ENCODE peak calls at places on chromosome 10, in five cellular contexts. R is HEK293T, F is HepG2, W is GM12878, Y is H1. X is an unnamed sample.

GRCh38 chr10:110138197-110138812 is 69.1 kb upstream of the MXI1 start:
- DNase-seq in W (no peak), Y (no peak), R (no peak), F (peak; percentile 65), X (no peak)

GRCh38 chr10:49353895-49354566 is 41.9 kb downstream of the DRGX start:
- DNase-seq in W (no peak), F (no peak), R (no peak), Y (no peak), X (no peak)

GRCh38 chr10:24722676-24723385 is 856 bp downstream of the ARHGAP21 start:
- DNase-seq in F (peak; percentile 41), Y (peak; percentile 72), R (peak; percentile 39), W (no peak), X (no peak)

GRCh38 chr10:78250313-78251040 is 216.8 kb downstream of the RPS24 start:
- DNase-seq in R (no peak), W (no peak), F (no peak), Y (no peak), X (no peak)

GRCh38 chr10:108461976-108462375 is 1297.5 kb upstream of the SORCS1 start:
- DNase-seq in R (no peak), F (no peak), Y (no peak), W (no peak), X (no peak)

GRCh38 chr10:129511086-129511485 is 44.0 kb downstream of the MGMT start:
- DNase-seq in Y (no peak), R (no peak), W (no peak), F (no peak), X (no peak)

GRCh38 chr10:63219749-63220148 is 86.6 kb downstream of the NRBF2 start:
- DNase-seq in Y (no peak), F (no peak), R (no peak), W (no peak), X (no peak)

GRCh38 chr10:125148021-125148439 is 12.3 kb downstream of the CTBP2 start:
- DNase-seq in F (no peak), Y (no peak), R (no peak), W (no peak), X (no peak)

GRCh38 chr10:4839353-4839752 is 13.3 kb downstream of the AKR1E2 start:
- DNase-seq in F (peak; percentile 18), W (no peak), Y (no peak), R (no peak), X (no peak)

GRCh38 chr10:124892031-124892430 is 49.9 kb upstream of the ZRANB1 start:
- DNase-seq in F (no peak), W (no peak), R (no peak), Y (no peak), X (no peak)

GRCh38 chr10:92849234-92849525 is 860 bp downstream of the EXOC6 start:
- DNase-seq in Y (no peak), W (no peak), F (no peak), R (no peak), X (no peak)

GRCh38 chr10:6695519-6695918 is 115.4 kb upstream of the PRKCQ start:
- DNase-seq in Y (no peak), W (no peak), F (no peak), R (no peak), X (no peak)

GRCh38 chr10:99531696-99532050 is 1.1 kb upstream of the NKX2-3 start:
- DNase-seq in W (no peak), R (no peak), F (no peak), Y (no peak), X (no peak)

GRCh38 chr10:122147731-122148130 is 123.4 kb upstream of the BTBD16 start:
- DNase-seq in F (no peak), Y (no peak), R (no peak), W (no peak), X (no peak)

GRCh38 chr10:103789771-103790201 is 65.6 kb downstream of the SH3PXD2A start:
- DNase-seq in Y (no peak), R (no peak), F (no peak), W (no peak), X (no peak)

GRCh38 chr10:26269754-26270153 is 53.2 kb downstream of the GAD2 start:
- DNase-seq in R (peak; percentile 65), F (peak; percentile 38), W (no peak), Y (no peak), X (peak; percentile 59)

GRCh38 chr10:92696606-92697383 is 7.0 kb downstream of the HHEX start:
- DNase-seq in R (no peak), Y (no peak), W (no peak), F (peak; percentile 62), X (no peak)

GRCh38 chr10:30433286-30433778 is 652 bp upstream of the MAP3K8 start:
- DNase-seq in W (no peak), R (peak; percentile 45), F (peak; percentile 77), Y (peak; percentile 80), X (no peak)

GRCh38 chr10:62690703-62691102 is 113.8 kb upstream of the ADO start:
- DNase-seq in W (no peak), R (peak; percentile 12), Y (peak; percentile 47), F (no peak), X (no peak)

GRCh38 chr10:27100800-27101347 is 580 bp upstream of the ANKRD26 start:
- DNase-seq in F (no peak), W (no peak), R (no peak), Y (no peak), X (no peak)

GRCh38 chr10:125265579-125265955 is 105.2 kb upstream of the CTBP2 start:
- DNase-seq in F (no peak), R (no peak), W (no peak), Y (no peak), X (no peak)

GRCh38 chr10:34707656-34708055 is 107.4 kb downstream of the PARD3 start:
- DNase-seq in Y (no peak), R (no peak), F (no peak), W (no peak), X (no peak)

GRCh38 chr10:61304751-61305150 is 148.4 kb downstream of the TMEM26 start:
- DNase-seq in W (no peak), F (no peak), Y (no peak), R (no peak), X (no peak)

GRCh38 chr10:129764901-129765663 is 199.0 kb downstream of the EBF3 start:
- DNase-seq in R (no peak), W (no peak), Y (peak; percentile 33), F (no peak), X (no peak)

GRCh38 chr10:77844713-77845454 is 81.7 kb downstream of the DLG5 start:
- DNase-seq in F (no peak), Y (no peak), W (no peak), R (no peak), X (no peak)

GRCh38 chr10:18527692-18528091 is 123.7 kb downstream of the NSUN6 start:
- DNase-seq in R (no peak), F (no peak), Y (no peak), W (no peak), X (no peak)

GRCh38 chr10:114648368-114648767 is 9.7 kb downstream of the ABLIM1 start:
- DNase-seq in F (peak; percentile 68), R (no peak), Y (no peak), W (no peak), X (no peak)

GRCh38 chr10:70191161-70191770 is 21.0 kb upstream of the SAR1A start:
- DNase-seq in W (no peak), Y (no peak), F (no peak), R (no peak), X (no peak)

GRCh38 chr10:70191906-70192305 is 21.6 kb upstream of the SAR1A start:
- DNase-seq in F (no peak), R (no peak), W (no peak), Y (no peak), X (no peak)

GRCh38 chr10:70190581-70190980 is 20.3 kb upstream of the SAR1A start:
- DNase-seq in F (no peak), R (no peak), Y (no peak), W (no peak), X (no peak)

GRCh38 chr10:70188768-70189167 is 18.5 kb upstream of the SAR1A start:
- DNase-seq in F (no peak), R (no peak), W (no peak), Y (no peak), X (no peak)

GRCh38 chr10:70190102-70190501 is 19.8 kb upstream of the SAR1A start:
- DNase-seq in F (no peak), R (no peak), Y (no peak), W (no peak), X (no peak)
- TF ChIP-seq SUZ12 in F (no peak), R (no peak), Y (no peak), W (no peak), X (no peak)

GRCh38 chr10:43985941-43986340 is 337.3 kb upstream of the ZNF32 start:
- DNase-seq in Y (no peak), R (no peak), F (no peak), W (no peak), X (no peak)
- TF ChIP-seq SUZ12 in Y (no peak), R (no peak), F (no peak), W (no peak), X (no peak)

GRCh38 chr10:84334806-84335205 is 6.4 kb downstream of the CCSER2 start:
- DNase-seq in F (no peak), Y (no peak), R (no peak), W (no peak), X (no peak)

GRCh38 chr10:84335516-84335915 is 7.1 kb downstream of the CCSER2 start:
- DNase-seq in R (no peak), W (no peak), Y (no peak), F (no peak), X (no peak)

GRCh38 chr10:84331091-84331490 is 2.7 kb downstream of the CCSER2 start:
- DNase-seq in F (no peak), Y (no peak), W (no peak), R (no peak), X (no peak)

GRCh38 chr10:84336406-84336805 is 8.0 kb downstream of the CCSER2 start:
- DNase-seq in R (no peak), F (no peak), W (no peak), Y (no peak), X (no peak)

DNA sequence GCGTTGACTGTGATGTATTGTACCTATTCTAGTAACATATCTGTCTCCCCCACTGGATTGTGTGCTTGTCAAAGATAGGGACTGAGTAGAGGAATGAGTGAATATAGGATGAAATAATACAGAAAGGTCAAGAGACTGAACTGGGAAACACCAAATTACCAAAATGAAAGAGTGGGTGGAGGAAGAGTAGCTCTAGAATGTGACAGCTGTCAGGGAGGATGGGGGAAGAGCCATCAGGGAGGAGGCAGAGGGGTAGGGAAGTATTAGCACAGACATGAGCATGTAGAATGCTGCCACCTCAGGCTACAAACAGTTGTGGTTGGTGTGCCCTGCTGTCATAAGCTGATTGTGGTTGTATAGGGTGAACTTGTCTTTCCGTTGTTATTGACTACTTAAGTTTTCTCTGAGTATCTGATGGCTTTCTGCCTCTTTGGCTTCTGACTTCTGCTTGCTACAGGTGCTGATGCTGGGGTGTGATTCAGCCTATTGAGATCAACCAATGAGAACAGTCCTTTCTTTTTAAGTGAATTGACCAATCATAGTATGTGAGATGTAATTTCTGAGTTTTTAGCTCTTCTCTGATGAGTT is 5.6 kb downstream of the CCSER2 start:
- DNase-seq in F (no peak), Y (no peak), R (no peak), W (no peak), X (no peak)
- TF ChIP-seq SUZ12 in F (no peak), Y (no peak), R (no peak), W (no peak), X (no peak)

GRCh38 chr10:22631646-22632278 is 82.6 kb downstream of the PIP4K2A start:
- DNase-seq in R (no peak), W (no peak), F (peak; percentile 29), Y (no peak), X (no peak)
- TF ChIP-seq SUZ12 in R (no peak), W (no peak), F (no peak), Y (no peak), X (no peak)